ENCODE peak calls at places on chromosomes 3 and 15, in seven cellular contexts. D, V, J, R, H, T and C are unnamed samples.
A peak's percentile ranks its signal among the peaks of the same experiment; 100 is the strongest.

GRCh38 chr15:28131946-28132345 is 32.8 kb upstream of the OCA2 start:
- DNase-seq in D (no peak), V (peak; percentile 48), J (no peak), R (no peak), H (no peak), T (no peak), C (no peak)

GRCh38 chr3:82133070-82133606 is 371.7 kb upstream of the GBE1 start:
- DNase-seq in D (peak; percentile 79), V (no peak), J (peak; percentile 28), R (peak; percentile 49), H (peak; percentile 65), T (peak; percentile 66), C (peak; percentile 56)

GRCh38 chr15:63256433-63256884 is 20.9 kb upstream of the APH1B start:
- DNase-seq in D (peak; percentile 80), V (no peak), J (no peak), R (no peak), H (peak; percentile 18), T (peak; percentile 65), C (peak; percentile 38)

GRCh38 chr15:40345867-40346578 is 4.8 kb upstream of the PHGR1 start:
- DNase-seq in D (no peak), V (no peak), J (no peak), R (no peak), H (no peak), T (no peak), C (no peak)

GRCh38 chr3:138038725-138039462 is 28.9 kb downstream of the CLDN18 start:
- DNase-seq in D (no peak), V (no peak), J (no peak), R (no peak), H (no peak), T (peak; percentile 4), C (no peak)

GRCh38 chr15:92668086-92668485 is 12.5 kb upstream of the FAM174B start:
- DNase-seq in D (no peak), V (no peak), J (no peak), R (no peak), H (no peak), T (no peak), C (no peak)

GRCh38 chr15:79849789-79850188 is 47.0 kb downstream of the MTHFS start:
- DNase-seq in D (peak; percentile 67), V (no peak), J (no peak), R (no peak), H (peak; percentile 63), T (peak; percentile 41), C (peak; percentile 64)

GRCh38 chr3:64387688-64388087 is 162.4 kb upstream of the PRICKLE2 start:
- DNase-seq in D (no peak), V (no peak), J (no peak), R (no peak), H (no peak), T (no peak), C (no peak)

GRCh38 chr3:186683996-186684395 is 18.2 kb downstream of the HRG start:
- DNase-seq in D (no peak), V (no peak), J (no peak), R (no peak), H (no peak), T (no peak), C (no peak)

GRCh38 chr3:19106307-19106706 is 42.0 kb upstream of the KCNH8 start:
- DNase-seq in D (no peak), V (peak; percentile 24), J (no peak), R (no peak), H (no peak), T (no peak), C (no peak)

GRCh38 chr3:78050276-78051080 is 1010.6 kb downstream of the ROBO2 start:
- DNase-seq in D (peak; percentile 22), V (no peak), J (no peak), R (no peak), H (no peak), T (peak; percentile 12), C (no peak)

GRCh38 chr3:162285252-162285651 is 788.6 kb downstream of the OTOL1 start:
- DNase-seq in D (no peak), V (no peak), J (no peak), R (no peak), H (no peak), T (no peak), C (no peak)

GRCh38 chr3:53159415-53160135 is 1.4 kb upstream of the PRKCD start:
- DNase-seq in D (peak; percentile 7), V (no peak), J (no peak), R (no peak), H (peak; percentile 20), T (no peak), C (no peak)

GRCh38 chr3:173066044-173066679 is 74.9 kb downstream of the SPATA16 start:
- DNase-seq in D (peak; percentile 74), V (no peak), J (no peak), R (no peak), H (no peak), T (peak; percentile 12), C (peak; percentile 11)

GRCh38 chr3:82627733-82628132 is 866.3 kb upstream of the GBE1 start:
- DNase-seq in D (no peak), V (no peak), J (no peak), R (no peak), H (no peak), T (no peak), C (no peak)

GRCh38 chr3:22089284-22089683 is 338.3 kb upstream of the ZNF385D start:
- DNase-seq in D (peak; percentile 50), V (no peak), J (no peak), R (no peak), H (peak; percentile 33), T (peak; percentile 80), C (peak; percentile 7)
- TF ChIP-seq CTCF in D (peak; percentile 46), V (peak; percentile 47), J (peak; percentile 27), R (no peak), H (peak; percentile 43), T (peak; percentile 90), C (peak; percentile 55)

GRCh38 chr15:25787855-25788521 is 75.1 kb downstream of the ATP10A start:
- DNase-seq in D (peak; percentile 48), V (no peak), J (no peak), R (no peak), H (peak; percentile 31), T (peak; percentile 20), C (peak; percentile 35)
- H3K4me3 ChIP-seq in D (peak overlapping the region; percentile 3), V (no peak overlapping the region), J (no peak overlapping the region), R (no peak overlapping the region), H (no peak overlapping the region), T (no peak overlapping the region), C (no peak overlapping the region)

DNA sequence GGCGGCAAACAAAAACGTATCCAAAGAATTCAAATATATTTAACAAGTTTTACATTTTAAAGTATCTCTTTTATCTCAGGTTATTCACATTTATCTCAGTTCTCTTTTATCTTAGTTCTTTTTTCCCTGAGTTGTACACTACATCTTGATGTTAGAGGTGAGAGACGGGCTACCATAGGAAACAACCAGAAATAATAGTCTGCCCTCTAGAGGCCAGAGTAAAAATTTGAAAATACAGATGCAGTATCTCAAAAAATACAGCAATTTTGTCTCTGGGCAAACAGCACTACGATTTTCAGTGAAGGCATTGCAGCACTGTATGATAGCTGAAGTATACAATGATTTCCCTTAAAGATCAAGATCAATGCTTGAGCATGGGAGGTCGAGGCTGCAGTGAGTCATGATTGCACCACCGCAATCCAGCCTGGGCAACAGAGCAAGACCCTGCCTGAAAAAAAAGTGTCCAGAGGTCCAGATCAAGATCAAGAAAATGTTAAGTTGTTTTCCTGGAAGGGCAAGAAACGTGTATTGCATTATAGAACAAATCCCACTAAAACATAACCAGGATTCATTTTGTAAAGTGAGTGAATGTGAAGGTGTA is 82.6 kb upstream of the ATP11B start:
- DNase-seq in D (peak; percentile 45), V (no peak), J (no peak), R (no peak), H (no peak), T (peak; percentile 61), C (no peak)
- TF ChIP-seq CTCF in D (peak; percentile 44), V (peak; percentile 62), J (no peak), R (peak; percentile 42), H (peak; percentile 46), T (peak; percentile 86), C (peak; percentile 57)

DNA sequence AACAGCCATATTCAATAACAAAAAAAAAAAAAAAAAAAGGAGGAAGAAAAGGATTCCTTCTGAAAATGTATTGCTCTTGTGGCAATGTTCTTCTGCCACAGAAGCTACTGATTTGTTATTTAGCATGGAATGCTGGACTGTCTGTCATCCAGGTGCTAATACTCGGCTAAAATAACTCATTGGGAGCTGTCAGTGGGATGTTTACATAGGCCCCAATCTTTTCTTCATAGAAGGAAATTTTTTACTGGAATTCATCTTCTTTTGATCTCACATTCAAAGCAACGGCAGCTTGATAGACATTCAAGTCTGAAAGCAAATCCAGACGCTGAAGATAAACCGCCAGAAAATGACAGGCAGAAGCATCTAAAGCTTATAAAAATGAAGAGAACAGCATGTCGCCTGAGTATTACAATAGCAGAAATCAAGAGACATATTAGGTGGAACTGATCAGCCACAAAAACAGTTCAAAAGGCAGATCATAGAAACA is 452.1 kb downstream of the FOXP1 start:
- DNase-seq in D (peak; percentile 9), V (no peak), J (no peak), R (no peak), H (no peak), T (no peak), C (no peak)
- H3K4me3 ChIP-seq in D (no peak overlapping the region), V (peak overlapping the region; percentile 51), J (no peak overlapping the region), R (no peak overlapping the region), H (no peak overlapping the region), T (peak overlapping the region; percentile 71), C (no peak overlapping the region)

GRCh38 chr3:192916455-192917257 is 1.0 kb downstream of the MB21D2 start:
- DNase-seq in D (peak; percentile 78), V (peak; percentile 86), J (peak; percentile 52), R (peak; percentile 61), H (peak; percentile 46), T (peak; percentile 72), C (peak; percentile 51)

GRCh38 chr3:192917508-192918274 is at the start of gene MB21D2:
- DNase-seq in D (peak; percentile 87), V (peak; percentile 89), J (peak; percentile 43), R (peak; percentile 80), H (peak; percentile 81), T (peak; percentile 83), C (peak; percentile 72)

GRCh38 chr3:192917258-192917507 is 473 bp downstream of the MB21D2 start:
- DNase-seq in D (no peak), V (no peak), J (no peak), R (no peak), H (no peak), T (no peak), C (no peak)

GRCh38 chr3:192919895-192920294 is 2.2 kb upstream of the MB21D2 start:
- DNase-seq in D (no peak), V (no peak), J (no peak), R (no peak), H (no peak), T (no peak), C (no peak)

DNA sequence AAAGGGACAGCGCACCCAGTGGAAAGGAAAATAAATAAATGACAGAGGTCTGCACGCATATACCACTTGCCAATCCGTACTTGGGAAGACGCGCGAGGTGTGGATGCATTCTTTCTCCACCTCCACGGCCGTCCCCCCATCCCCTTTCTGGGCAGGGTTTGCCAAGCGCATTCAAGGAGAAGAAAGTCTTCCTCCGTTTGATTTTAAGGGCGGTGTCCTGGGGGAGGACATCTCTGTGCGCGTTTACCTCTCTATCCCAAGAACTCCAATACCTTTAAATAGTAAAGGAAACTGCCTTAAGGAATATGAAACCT is 576 bp upstream of the MB21D2 start:
- DNase-seq in D (no peak), V (no peak), J (no peak), R (no peak), H (no peak), T (no peak), C (no peak)
- TF ChIP-seq CTCF in D (no peak), V (no peak), J (peak; percentile 37), R (peak; percentile 27), H (no peak), T (no peak), C (no peak)